ENCODE peak calls at places on chromosomes 1 and 21, in six cellular contexts. N is H9, U is IMR-90, O is mesenchymal stem cell, J is H1, Y is trophoblast cell. C is an unnamed sample.
A peak's percentile ranks its signal among the peaks of the same experiment; 100 is the strongest.

GRCh38 chr1:200861937-200862647 is 10.7 kb upstream of the GPR25 start:
- DNase-seq in N (no peak), Y (peak; percentile 42), O (no peak), U (no peak), J (no peak), C (no peak)

GRCh38 chr1:35706846-35707245 is 11.8 kb downstream of the C1orf216 start:
- DNase-seq in Y (no peak), U (no peak), J (no peak), O (no peak), N (peak; percentile 61), C (no peak)

GRCh38 chr1:206540044-206540758 is 32.9 kb downstream of the RASSF5 start:
- DNase-seq in Y (no peak), O (no peak), N (no peak), U (no peak), J (no peak), C (no peak)

GRCh38 chr1:219577331-219577730 is 35.6 kb downstream of the ZC3H11B start:
- DNase-seq in N (no peak), J (no peak), O (no peak), Y (no peak), U (no peak), C (no peak)

GRCh38 chr1:47444578-47445465 is 7.0 kb downstream of the FOXD2 start:
- DNase-seq in J (peak; percentile 77), O (peak; percentile 17), Y (peak; percentile 60), U (peak; percentile 10), N (peak; percentile 62), C (no peak)

GRCh38 chr1:117794073-117794472 is 135.3 kb downstream of the GDAP2 start:
- DNase-seq in Y (no peak), U (peak; percentile 68), O (no peak), N (no peak), J (no peak), C (no peak)

GRCh38 chr1:34825455-34826081 is 32.8 kb downstream of the GJA4 start:
- DNase-seq in J (peak; percentile 40), U (no peak), O (no peak), N (no peak), Y (no peak), C (no peak)

GRCh38 chr1:43786975-43787374 is 79.6 kb downstream of the ST3GAL3 start:
- DNase-seq in J (no peak), U (peak; percentile 33), Y (no peak), N (no peak), O (peak; percentile 79), C (no peak)

GRCh38 chr1:2828586-2829250 is 27.2 kb upstream of the TTC34 start:
- DNase-seq in Y (no peak), O (no peak), U (no peak), J (no peak), N (no peak), C (no peak)

GRCh38 chr1:19533626-19534025 is 48.3 kb upstream of the CAPZB start:
- DNase-seq in Y (no peak), O (no peak), U (no peak), J (no peak), N (no peak), C (no peak)

GRCh38 chr1:145999321-146000024 is 3.1 kb upstream of the TXNIP start:
- DNase-seq in Y (no peak), J (no peak), O (no peak), N (no peak), U (no peak), C (no peak)

GRCh38 chr21:41321908-41322495 is 5.4 kb downstream of the FAM3B start:
- DNase-seq in J (no peak), O (no peak), U (no peak), N (no peak), Y (peak; percentile 20), C (no peak)

GRCh38 chr1:210233216-210233494 is 559 bp downstream of the SERTAD4 start:
- DNase-seq in U (no peak), O (peak; percentile 47), Y (peak; percentile 53), J (peak; percentile 69), N (no peak), C (no peak)

GRCh38 chr21:15837603-15838002 is 107.8 kb downstream of the USP25 start:
- DNase-seq in N (no peak), J (no peak), U (peak; percentile 67), Y (peak; percentile 55), O (peak; percentile 74), C (no peak)

GRCh38 chr21:44702111-44702972 is 5.4 kb downstream of the KRTAP10-12 start:
- DNase-seq in U (no peak), Y (no peak), J (no peak), O (no peak), N (no peak), C (no peak)

GRCh38 chr21:44524412-44525371 is 15.3 kb downstream of the KRTAP10-1 start:
- DNase-seq in U (no peak), N (no peak), Y (no peak), J (no peak), O (no peak), C (no peak)

GRCh38 chr1:232613752-232614381 is 16.1 kb downstream of the SIPA1L2 start:
- DNase-seq in U (peak; percentile 94), N (no peak), Y (no peak), O (peak; percentile 94), J (no peak), C (no peak)

GRCh38 chr21:36190736-36191135 is 34.1 kb downstream of the DOP1B start:
- DNase-seq in U (no peak), J (no peak), N (no peak), O (no peak), Y (no peak), C (no peak)

GRCh38 chr1:192901500-192901899 is 92.7 kb downstream of the RGS2 start:
- DNase-seq in J (no peak), U (no peak), Y (no peak), N (no peak), O (no peak), C (no peak)

GRCh38 chr1:45328680-45329079 is 2.0 kb downstream of the HPDL start:
- DNase-seq in O (no peak), U (no peak), N (peak; percentile 47), Y (no peak), J (peak; percentile 63), C (no peak)

GRCh38 chr1:208834346-208835081 is 590.3 kb upstream of the PLXNA2 start:
- DNase-seq in U (no peak), J (no peak), N (no peak), O (peak; percentile 3), Y (peak; percentile 16), C (peak; percentile 9)

GRCh38 chr1:90502696-90503095 is 214.4 kb downstream of the BARHL2 start:
- DNase-seq in J (no peak), U (no peak), O (no peak), Y (no peak), N (peak; percentile 39), C (peak; percentile 74)

GRCh38 chr1:156386949-156387898 is 18.2 kb downstream of the RHBG start:
- DNase-seq in U (no peak), Y (no peak), O (no peak), N (no peak), J (no peak), C (no peak)

GRCh38 chr1:248599396-248599795 is 1.9 kb upstream of the OR2T10 start:
- DNase-seq in O (no peak), N (no peak), J (no peak), U (no peak), Y (peak; percentile 1), C (no peak)

GRCh38 chr1:45752441-45753052 is 2.1 kb upstream of the IPP start:
- DNase-seq in Y (peak; percentile 7), J (no peak), N (no peak), U (peak; percentile 46), O (peak; percentile 8), C (no peak)

GRCh38 chr1:209585672-209586071 is 2.2 kb downstream of the CAMK1G start:
- DNase-seq in N (peak; percentile 47), U (no peak), J (peak; percentile 66), O (peak; percentile 80), Y (no peak), C (no peak)

GRCh38 chr1:5891736-5892135 is 100.5 kb downstream of the NPHP4 start:
- DNase-seq in O (no peak), Y (no peak), N (no peak), J (no peak), U (peak; percentile 25), C (no peak)
- H4K91ac ChIP-seq in O (no peak overlapping the region), Y (no peak overlapping the region), N (no peak overlapping the region), J (no peak overlapping the region), U (no peak overlapping the region), C (no peak overlapping the region)

DNA sequence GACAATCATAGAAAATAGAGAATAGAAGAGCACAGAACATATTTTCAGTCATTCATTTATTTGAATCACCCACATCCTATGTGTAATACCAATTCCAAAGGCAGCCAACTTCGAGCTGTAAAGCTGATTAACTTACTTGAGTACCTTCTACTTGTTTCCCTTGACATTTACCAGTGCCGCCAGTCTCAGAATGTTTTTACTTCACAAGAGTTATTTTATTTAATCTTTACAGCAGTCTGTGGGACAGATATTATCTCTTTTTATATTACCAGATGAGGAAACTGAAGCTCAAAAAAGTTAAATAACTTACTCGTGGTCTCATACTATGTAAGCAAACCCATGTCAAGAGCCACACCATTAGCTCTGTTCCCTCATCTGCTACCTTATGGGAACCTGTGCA is 56.6 kb downstream of the FGGY start:
- DNase-seq in N (no peak), O (no peak), Y (no peak), U (no peak), J (no peak), C (no peak)
- H4K91ac ChIP-seq in N (no peak overlapping the region), O (no peak overlapping the region), Y (no peak overlapping the region), U (no peak overlapping the region), J (no peak overlapping the region), C (no peak overlapping the region)

GRCh38 chr1:41963636-41964035 is 44.9 kb upstream of the HIVEP3 start:
- DNase-seq in O (no peak), Y (no peak), J (no peak), U (peak; percentile 50), N (no peak), C (no peak)
- H4K91ac ChIP-seq in O (no peak overlapping the region), Y (no peak overlapping the region), J (no peak overlapping the region), U (no peak overlapping the region), N (no peak overlapping the region), C (no peak overlapping the region)

GRCh38 chr21:45841033-45841432 is 140.5 kb upstream of the COL6A1 start:
- DNase-seq in O (no peak), J (no peak), N (no peak), Y (no peak), U (no peak), C (no peak)
- H4K91ac ChIP-seq in O (no peak overlapping the region), J (no peak overlapping the region), N (no peak overlapping the region), Y (no peak overlapping the region), U (no peak overlapping the region), C (no peak overlapping the region)

GRCh38 chr1:85343213-85343611 is 66.8 kb upstream of the BCL10 start:
- DNase-seq in Y (no peak), U (no peak), N (no peak), O (no peak), J (no peak), C (no peak)
- H4K91ac ChIP-seq in Y (no peak overlapping the region), U (peak overlapping the region; percentile 79), N (no peak overlapping the region), O (no peak overlapping the region), J (peak overlapping the region; percentile 4), C (no peak overlapping the region)

DNA sequence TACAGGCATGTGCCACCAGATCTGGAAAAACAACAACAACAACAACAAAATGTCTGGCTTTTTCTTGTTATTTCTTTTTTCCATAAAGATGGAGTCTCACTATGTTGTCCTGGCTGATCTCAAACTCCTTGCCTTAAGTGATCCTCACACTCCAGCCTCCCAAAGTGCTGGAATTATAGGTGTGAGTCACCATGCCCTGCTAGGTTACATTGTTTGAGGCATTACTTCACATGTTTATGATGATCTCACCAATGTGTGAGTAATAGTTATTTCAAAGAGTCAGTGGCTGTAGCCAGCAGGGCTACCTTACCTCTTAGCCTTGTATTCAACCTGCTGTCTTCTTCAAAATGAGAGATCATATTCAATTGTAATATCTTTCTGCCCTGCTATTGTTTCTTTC is 445.7 kb downstream of the AMY1C start:
- DNase-seq in Y (peak; percentile 87), U (no peak), N (no peak), O (peak; percentile 12), J (no peak), C (no peak)
- H4K91ac ChIP-seq in Y (no peak overlapping the region), U (no peak overlapping the region), N (no peak overlapping the region), O (no peak overlapping the region), J (no peak overlapping the region), C (no peak overlapping the region)

GRCh38 chr1:97379387-97380075 is 541.3 kb downstream of the DPYD start:
- DNase-seq in N (no peak), J (no peak), U (peak; percentile 86), O (peak; percentile 44), Y (no peak), C (no peak)
- H4K91ac ChIP-seq in N (no peak overlapping the region), J (no peak overlapping the region), U (no peak overlapping the region), O (no peak overlapping the region), Y (no peak overlapping the region), C (no peak overlapping the region)

C was measured in neuronal stem cell.